ENCODE peak calls at places on chromosomes 4 and X, in five cellular contexts. V is GM12878; O is left ventricle myocardium inferior; X is effector memory CD4-positive, alpha-beta T cell; K is kidney. U is an unnamed sample.
A peak's percentile ranks its signal among the peaks of the same experiment; 100 is the strongest.

GRCh38 chrX:134373736-134374135 is 86.2 kb upstream of the HPRT1 start:
- DNase-seq in V (no peak), O (no peak), K (no peak), X (no peak), U (no peak)

GRCh38 chr4:163167333-163167626 is 590 bp upstream of the NAF1 start:
- DNase-seq in V (no peak), X (no peak), O (no peak), K (no peak), U (no peak)

GRCh38 chrX:46178763-46179162 is 366.5 kb downstream of the ZNF674 start:
- DNase-seq in O (no peak), K (no peak), V (peak; percentile 1), X (no peak), U (no peak)

GRCh38 chr4:86950835-86951525 is 16.2 kb downstream of the AFF1 start:
- DNase-seq in O (no peak), X (no peak), V (no peak), K (no peak), U (no peak)

GRCh38 chrX:96843566-96843965 is 40.1 kb upstream of the RPA4 start:
- DNase-seq in O (no peak), V (no peak), X (no peak), K (no peak), U (no peak)

GRCh38 chr4:13544556-13545393 is 467 bp upstream of the NKX3-2 start:
- DNase-seq in X (no peak), K (peak; percentile 89), V (no peak), O (peak; percentile 60), U (peak; percentile 72)

GRCh38 chrX:110087485-110088356 is 84.8 kb downstream of the TMEM164 start:
- DNase-seq in V (no peak), X (no peak), O (no peak), K (no peak), U (no peak)

GRCh38 chr4:112007361-112007760 is 137.9 kb upstream of the FAM241A start:
- DNase-seq in X (no peak), V (no peak), K (no peak), O (no peak), U (no peak)

GRCh38 chr4:138509346-138509745 is 267.2 kb upstream of the SLC7A11 start:
- DNase-seq in K (peak; percentile 25), V (no peak), O (no peak), X (no peak), U (no peak)

GRCh38 chr4:1329408-1330371 is 17.3 kb upstream of the UVSSA start:
- DNase-seq in V (no peak), K (peak; percentile 91), O (no peak), X (peak; percentile 67), U (peak; percentile 54)

GRCh38 chr4:31995943-31996901 is 1276.1 kb downstream of the PCDH7 start:
- DNase-seq in X (no peak), K (peak; percentile 65), O (no peak), V (no peak), U (no peak)

GRCh38 chr4:142035556-142035955 is 399.2 kb downstream of the IL15 start:
- DNase-seq in X (no peak), V (no peak), O (no peak), K (no peak), U (no peak)

GRCh38 chr4:176479745-176480144 is 160.0 kb downstream of the SPCS3 start:
- DNase-seq in O (no peak), K (no peak), X (no peak), V (no peak), U (no peak)

GRCh38 chrX:125507119-125507518 is 187.4 kb downstream of the TEX13C start:
- DNase-seq in X (no peak), K (no peak), O (no peak), V (no peak), U (no peak)

GRCh38 chr4:49000806-49001205 is 14.7 kb downstream of the CWH43 start:
- DNase-seq in X (no peak), V (no peak), O (no peak), K (no peak), U (no peak)

GRCh38 chr4:115418997-115419396 is 305.6 kb upstream of the NDST4 start:
- DNase-seq in V (no peak), K (no peak), O (no peak), X (no peak), U (no peak)

GRCh38 chr4:76698141-76698540 is 199.8 kb downstream of the SOWAHB start:
- DNase-seq in O (no peak), V (no peak), X (no peak), K (no peak), U (no peak)

GRCh38 chrX:36534900-36535299 is 473.3 kb upstream of the FAM47C start:
- DNase-seq in V (no peak), X (no peak), O (no peak), K (no peak), U (no peak)

GRCh38 chr4:19382993-19383392 is 868.7 kb upstream of the SLIT2 start:
- DNase-seq in X (no peak), K (no peak), V (no peak), O (no peak), U (no peak)

DNA sequence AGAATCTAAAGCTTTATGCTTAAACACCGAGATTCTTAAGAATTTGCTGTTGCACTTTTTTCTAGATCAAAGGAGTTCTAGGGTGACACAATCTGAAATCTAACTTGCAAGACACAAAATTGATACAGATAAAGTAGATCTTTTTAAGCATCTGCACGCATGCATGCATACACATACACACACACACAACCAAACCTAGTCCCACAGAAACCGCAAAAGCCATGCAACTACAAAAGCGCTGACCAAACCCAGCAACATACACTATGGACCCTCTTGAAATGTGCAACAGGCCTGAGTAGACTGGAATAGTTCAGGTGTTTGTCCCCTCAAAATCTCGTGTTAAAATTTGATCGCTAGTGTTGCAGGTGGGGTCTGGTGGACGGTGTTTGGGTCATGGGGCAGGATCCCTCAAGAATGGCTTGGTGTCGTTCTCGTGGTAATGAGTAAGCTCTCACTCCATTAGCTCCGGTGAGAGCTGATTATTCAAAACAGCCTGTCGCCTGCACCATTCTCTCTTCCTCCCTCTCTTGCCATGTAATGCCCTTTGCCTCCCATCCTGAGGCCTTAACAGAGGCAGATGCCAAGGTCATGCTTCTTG is 52.7 kb downstream of the IRF2 start:
- DNase-seq in V (peak; percentile 46), K (no peak), O (no peak), X (no peak), U (no peak)
- H3K4me1 ChIP-seq in V (peaks cover 64% of the 10 kb centered on the region), K (no peaks in the 10 kb centered on the region), O (peaks cover 78% of the 10 kb centered on the region), X (peaks cover 26% of the 10 kb centered on the region), U (peaks cover 14% of the 10 kb centered on the region)

DNA sequence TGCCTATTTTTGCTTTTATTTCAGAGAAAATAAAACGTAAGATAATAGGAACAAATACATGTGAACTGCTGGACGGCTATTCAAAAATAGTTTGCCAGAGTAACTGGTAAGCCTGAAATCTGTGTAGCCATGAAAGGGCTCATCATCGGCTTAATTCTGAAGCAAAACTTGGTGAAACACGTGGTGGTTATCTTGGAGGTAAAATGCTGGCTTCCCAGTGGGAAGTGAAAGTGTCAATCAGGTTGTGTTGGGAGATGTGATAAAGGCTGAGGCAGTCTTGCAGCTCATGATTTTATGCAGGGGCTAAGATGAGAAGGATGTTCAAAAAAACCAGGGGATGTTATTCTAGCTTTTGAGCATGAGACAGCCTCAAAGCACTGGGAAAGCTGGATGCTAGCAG is 36.1 kb upstream of the TLR2 start:
- DNase-seq in X (no peak), K (no peak), O (no peak), V (no peak), U (no peak)
- H3K4me1 ChIP-seq in X (peaks cover 13% of the 10 kb centered on the region), K (no peaks in the 10 kb centered on the region), O (peaks cover 17% of the 10 kb centered on the region), V (no peaks in the 10 kb centered on the region), U (no peaks in the 10 kb centered on the region)

DNA sequence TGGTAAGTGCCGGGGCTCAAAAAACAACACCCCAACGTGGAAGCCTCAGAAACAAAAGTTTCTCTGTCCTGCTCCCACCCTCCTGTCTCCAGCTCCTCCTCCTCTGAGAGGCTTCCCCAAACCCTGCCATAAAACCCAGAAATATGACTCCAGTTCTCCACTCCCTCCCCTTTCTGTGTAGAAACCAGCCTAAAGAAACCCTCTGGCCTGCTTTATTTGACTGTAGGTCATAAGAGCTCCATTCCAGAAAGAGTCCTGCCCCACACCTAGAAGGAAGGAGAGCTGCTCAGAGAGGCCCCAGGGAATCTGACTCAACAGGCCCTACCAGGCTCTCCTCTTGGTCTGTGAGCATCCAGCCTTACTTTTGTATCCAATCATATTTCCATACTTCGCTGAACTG is 872 bp upstream of the S100P start:
- DNase-seq in O (no peak), X (no peak), V (no peak), K (no peak), U (no peak)
- H3K4me1 ChIP-seq in O (peaks cover 53% of the 10 kb centered on the region), X (peaks cover 91% of the 10 kb centered on the region), V (peaks cover 16% of the 10 kb centered on the region), K (no peaks in the 10 kb centered on the region), U (peaks cover 49% of the 10 kb centered on the region)

DNA sequence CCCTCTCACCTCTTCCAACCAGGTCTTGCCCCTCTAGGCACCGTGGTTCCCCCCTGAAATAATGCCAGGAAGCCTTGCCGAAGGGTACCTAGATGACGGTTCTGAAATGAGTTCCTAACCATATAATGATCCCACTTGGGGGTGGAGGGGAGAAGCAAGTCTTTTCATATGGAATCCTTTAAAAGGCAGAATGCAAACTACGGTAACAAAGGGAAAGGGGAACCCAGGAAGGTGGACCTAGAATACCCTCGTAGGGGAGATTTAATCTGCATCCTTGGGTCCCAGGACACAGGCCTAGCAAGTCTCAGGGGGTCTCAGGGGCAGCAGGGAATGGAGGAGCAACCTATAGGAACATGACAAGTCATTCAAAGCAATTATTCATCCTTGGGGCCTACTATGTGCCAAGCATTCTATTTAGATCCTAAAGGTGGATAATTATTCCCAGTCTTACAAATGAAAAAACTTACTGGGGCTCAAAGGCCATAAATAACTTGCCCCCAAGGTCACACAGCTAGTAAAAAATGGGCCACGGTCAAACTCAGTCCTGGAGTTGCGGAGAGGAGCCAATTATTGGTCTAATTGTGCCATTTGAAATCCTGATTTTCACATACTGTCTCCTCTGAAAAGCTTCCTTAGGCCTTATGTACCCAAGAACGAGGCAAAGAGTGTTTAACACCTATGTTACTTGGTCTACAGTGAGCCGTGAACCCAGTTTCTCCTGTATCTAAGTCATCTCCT is 8.8 kb downstream of the BCOR start:
- DNase-seq in K (peak; percentile 15), O (no peak), V (no peak), X (no peak), U (peak; percentile 4)
- H3K4me1 ChIP-seq in K (peaks cover 7% of the 10 kb centered on the region), O (peaks cover 66% of the 10 kb centered on the region), V (no peaks in the 10 kb centered on the region), X (peaks cover 31% of the 10 kb centered on the region), U (no peaks in the 10 kb centered on the region)

GRCh38 chrX:14884714-14885113 is 11.5 kb downstream of the MOSPD2 start:
- DNase-seq in K (no peak), X (no peak), V (no peak), O (no peak), U (no peak)

GRCh38 chrX:14883826-14884225 is 10.6 kb downstream of the MOSPD2 start:
- DNase-seq in X (no peak), K (no peak), V (no peak), O (no peak), U (no peak)

GRCh38 chrX:14886252-14886651 is 13.0 kb downstream of the MOSPD2 start:
- DNase-seq in O (no peak), V (no peak), X (no peak), K (no peak), U (no peak)
- H3K4me1 ChIP-seq in O (no peaks in the 10 kb centered on the region), V (no peaks in the 10 kb centered on the region), X (no peaks in the 10 kb centered on the region), K (no peaks in the 10 kb centered on the region), U (no peaks in the 10 kb centered on the region)

DNA sequence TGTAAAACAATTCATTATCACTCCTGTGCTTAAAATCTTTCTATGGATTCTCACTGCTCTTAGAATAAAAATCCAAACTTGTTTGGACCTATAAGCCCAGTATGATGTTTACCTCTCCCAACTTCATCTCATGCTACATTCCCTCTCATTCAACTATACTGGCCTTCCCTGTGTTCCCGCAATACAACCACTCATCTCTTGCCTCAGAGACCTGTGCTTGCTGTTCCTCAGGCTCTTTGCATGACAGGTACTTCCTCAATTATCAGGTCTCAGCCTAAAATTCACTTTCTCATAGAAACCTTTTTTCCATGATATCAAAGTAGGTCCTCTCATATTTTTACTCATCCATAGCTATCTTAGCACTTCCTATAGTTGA is 71.7 kb downstream of the ENOX2 start:
- DNase-seq in V (no peak), O (no peak), K (no peak), X (no peak), U (no peak)
- H3K4me1 ChIP-seq in V (no peaks in the 10 kb centered on the region), O (peaks cover 12% of the 10 kb centered on the region), K (no peaks in the 10 kb centered on the region), X (no peaks in the 10 kb centered on the region), U (no peaks in the 10 kb centered on the region)

GRCh38 chr4:158812133-158812532 is 43.3 kb downstream of the FNIP2 start:
- DNase-seq in K (no peak), O (no peak), X (no peak), V (no peak), U (no peak)
- H3K4me1 ChIP-seq in K (peaks cover 62% of the 10 kb centered on the region), O (peaks cover 87% of the 10 kb centered on the region), X (peaks cover 14% of the 10 kb centered on the region), V (peaks cover 30% of the 10 kb centered on the region), U (peaks cover 35% of the 10 kb centered on the region)

U was measured in right lobe of liver.